ENCODE peak calls at places on chromosomes 7 and 10, in eight cellular contexts. Z is A549, W is WTC11, L is H1, F is IMR-90, P is GM12878, V is K562, H is SK-N-SH. R is an unnamed sample.

GRCh38 chr7:19519443-19519977 is 189.3 kb downstream of the POLR1F start:
- DNase-seq in L (no peak), F (no peak), W (no peak), H (no peak), Z (no peak), V (no peak), P (no peak), R (no peak)

GRCh38 chr10:132467464-132468149 is 70.0 kb upstream of the INPP5A start:
- DNase-seq in Z (no peak), V (no peak), W (no peak), P (no peak), H (no peak), L (no peak), F (no peak), R (no peak)

GRCh38 chr10:35635576-35635975 is 6.5 kb downstream of the FZD8 start:
- DNase-seq in W (peak), P (peak), H (peak), Z (peak), V (peak), L (no peak), F (peak), R (peak)

GRCh38 chr10:25522946-25523608 is 348.3 kb downstream of the GPR158 start:
- DNase-seq in L (peak), P (no peak), F (no peak), W (peak), H (peak), V (peak), Z (peak), R (no peak)

GRCh38 chr10:38047666-38048065 is 37.2 kb downstream of the ZNF33A start:
- DNase-seq in H (no peak), W (no peak), L (no peak), F (peak), P (no peak), Z (no peak), V (no peak), R (no peak)

GRCh38 chr10:21095073-21095472 is 198.0 kb upstream of the NEBL start:
- DNase-seq in H (no peak), W (no peak), L (no peak), F (no peak), P (no peak), Z (no peak), V (no peak), R (no peak)

GRCh38 chr7:114141415-114141814 is 222.6 kb upstream of the PPP1R3A start:
- DNase-seq in W (no peak), P (no peak), Z (no peak), V (no peak), L (no peak), H (no peak), F (no peak), R (no peak)

GRCh38 chr7:12706900-12707536 is 19.6 kb downstream of the ARL4A start:
- DNase-seq in L (no peak), H (no peak), Z (peak), F (peak), V (no peak), P (no peak), W (no peak), R (no peak)

GRCh38 chr7:30584970-30585369 is 9.7 kb upstream of the GARS1 start:
- DNase-seq in V (no peak), P (no peak), Z (no peak), H (no peak), F (no peak), W (no peak), L (no peak), R (no peak)

GRCh38 chr7:121032645-121033460 is 44.3 kb downstream of the CPED1 start:
- DNase-seq in W (no peak), F (peak), L (no peak), P (no peak), H (no peak), V (peak), Z (no peak), R (no peak)

GRCh38 chr10:114033566-114033965 is 10.1 kb upstream of the ADRB1 start:
- DNase-seq in W (no peak), Z (no peak), F (no peak), H (no peak), L (no peak), P (no peak), V (no peak), R (no peak)

GRCh38 chr10:29895436-29895835 is 163.9 kb downstream of the JCAD start:
- DNase-seq in W (peak), Z (no peak), F (peak), P (no peak), V (no peak), L (peak), H (peak), R (no peak)

GRCh38 chr7:155178096-155178495 is 108.0 kb downstream of the HTR5A start:
- DNase-seq in Z (no peak), P (no peak), L (no peak), H (no peak), W (no peak), F (no peak), V (no peak), R (no peak)

GRCh38 chr7:727104-727805 is at the start of gene PRKAR1B:
- DNase-seq in Z (peak), P (no peak), V (peak), W (peak), H (peak), L (no peak), F (no peak), R (no peak)

GRCh38 chr7:76204147-76204546 is 2.5 kb downstream of the SRRM3 start:
- DNase-seq in V (no peak), Z (no peak), W (no peak), L (no peak), F (no peak), P (no peak), H (no peak), R (no peak)

GRCh38 chr10:105188737-105189463 is 547.8 kb downstream of the SORCS3 start:
- DNase-seq in Z (peak), L (no peak), P (no peak), W (no peak), H (no peak), F (no peak), V (no peak), R (peak)

GRCh38 chr7:44921607-44922350 is 36.4 kb upstream of the PURB start:
- DNase-seq in L (peak), P (peak), H (peak), Z (peak), W (peak), V (peak), F (peak), R (peak)

GRCh38 chr7:44922351-44922694 is 37.0 kb upstream of the PURB start:
- DNase-seq in V (no peak), F (no peak), W (no peak), L (no peak), H (no peak), P (no peak), Z (no peak), R (no peak)

GRCh38 chr7:44918029-44918428 is 32.7 kb upstream of the PURB start:
- DNase-seq in W (no peak), V (no peak), Z (no peak), P (no peak), H (no peak), L (no peak), F (no peak), R (no peak)

GRCh38 chr7:44917465-44917864 is 32.1 kb upstream of the PURB start:
- DNase-seq in H (no peak), V (no peak), L (no peak), W (no peak), P (no peak), F (no peak), Z (no peak), R (no peak)

DNA sequence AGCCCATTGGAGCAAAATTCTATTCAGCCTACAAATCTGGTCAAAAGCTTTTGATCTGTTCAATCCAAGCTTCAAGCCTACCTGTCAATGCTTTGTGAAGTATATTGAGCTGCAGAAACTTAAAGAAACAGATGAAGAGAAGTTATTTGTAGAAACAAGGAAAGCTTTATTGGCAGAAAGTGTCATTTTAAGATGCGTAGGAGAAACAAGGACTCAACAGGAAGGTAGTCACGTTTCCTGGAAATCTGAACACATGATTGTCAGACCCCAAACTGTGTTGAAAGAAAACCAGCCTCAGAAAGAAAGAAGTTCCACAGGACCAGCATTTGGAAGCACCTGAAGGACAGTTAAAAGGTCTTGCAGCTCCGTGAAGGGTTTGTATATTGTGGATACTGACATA is 34.8 kb upstream of the PURB start:
- DNase-seq in F (no peak), W (no peak), P (no peak), H (no peak), Z (no peak), L (no peak), V (peak), R (no peak)
- TF ChIP-seq USF2 in F (no peak), W (no peak), P (no peak), H (no peak), Z (no peak), L (no peak), V (no peak), R (no peak)

GRCh38 chr10:33412261-33413092 is 78.0 kb upstream of the NRP1 start:
- DNase-seq in F (peak), P (no peak), Z (no peak), H (no peak), W (no peak), V (no peak), L (no peak), R (no peak)
- TF ChIP-seq USF2 in F (no peak), P (no peak), Z (no peak), H (no peak), W (no peak), V (no peak), L (no peak), R (no peak)

GRCh38 chr7:42911482-42912447 is at the start of gene C7orf25:
- DNase-seq in W (peak), V (peak), L (peak), P (peak), H (peak), Z (peak), F (peak), R (peak)

GRCh38 chr7:42915356-42915755 is 3.5 kb upstream of the C7orf25 start:
- DNase-seq in V (no peak), L (no peak), Z (no peak), F (peak), P (no peak), W (no peak), H (no peak), R (no peak)

GRCh38 chr7:42914726-42915045 is 2.8 kb upstream of the C7orf25 start:
- DNase-seq in Z (no peak), L (no peak), W (no peak), H (no peak), P (no peak), V (no peak), F (no peak), R (no peak)

GRCh38 chr7:42913591-42913990 is 1.7 kb upstream of the C7orf25 start:
- DNase-seq in L (no peak), H (no peak), V (peak), F (peak), W (no peak), P (no peak), Z (no peak), R (no peak)

GRCh38 chr7:42914009-42914725 is 2.3 kb upstream of the C7orf25 start:
- DNase-seq in V (no peak), W (no peak), H (no peak), P (no peak), L (no peak), Z (no peak), F (peak), R (no peak)
- TF ChIP-seq USF2 in V (no peak), W (no peak), H (no peak), P (no peak), L (no peak), Z (no peak), F (no peak), R (no peak)

GRCh38 chr7:102140952-102141370 is 145.7 kb upstream of the SH2B2 start:
- DNase-seq in Z (no peak), F (no peak), P (peak), H (no peak), L (no peak), V (no peak), W (no peak), R (no peak)
- TF ChIP-seq USF2 in Z (no peak), F (no peak), P (no peak), H (no peak), L (no peak), V (no peak), W (no peak), R (no peak)

DNA sequence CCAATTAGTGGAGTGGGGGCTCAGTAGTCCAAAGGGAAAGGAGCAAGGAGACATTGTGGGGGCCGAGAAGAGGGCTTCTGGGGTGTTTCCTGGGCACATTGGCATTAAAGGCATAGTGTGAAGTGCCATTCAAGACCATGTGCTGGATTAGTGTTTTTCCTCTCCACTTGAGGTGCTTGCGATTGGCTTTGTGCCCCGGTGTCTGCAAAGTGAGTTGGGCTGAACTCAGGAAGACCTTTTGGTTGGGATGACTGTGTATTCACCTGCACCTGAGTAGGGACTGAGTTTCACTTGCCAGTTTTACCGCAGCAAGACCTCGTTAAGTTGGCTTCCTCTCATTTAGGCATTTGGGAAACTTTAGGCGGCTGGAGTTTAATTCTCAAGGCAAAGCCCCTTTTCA is 73.0 kb downstream of the TCF7L2 start:
- DNase-seq in P (no peak), Z (no peak), V (no peak), L (no peak), F (no peak), W (no peak), H (no peak), R (no peak)
- TF ChIP-seq USF2 in P (no peak), Z (no peak), V (no peak), L (no peak), F (no peak), W (no peak), H (no peak), R (no peak)

GRCh38 chr7:47040795-47041194 is 541.1 kb downstream of the TNS3 start:
- DNase-seq in L (no peak), V (peak), P (no peak), W (no peak), H (no peak), F (no peak), Z (peak), R (no peak)
- TF ChIP-seq USF2 in L (no peak), V (no peak), P (no peak), W (no peak), H (no peak), F (no peak), Z (no peak), R (no peak)

DNA sequence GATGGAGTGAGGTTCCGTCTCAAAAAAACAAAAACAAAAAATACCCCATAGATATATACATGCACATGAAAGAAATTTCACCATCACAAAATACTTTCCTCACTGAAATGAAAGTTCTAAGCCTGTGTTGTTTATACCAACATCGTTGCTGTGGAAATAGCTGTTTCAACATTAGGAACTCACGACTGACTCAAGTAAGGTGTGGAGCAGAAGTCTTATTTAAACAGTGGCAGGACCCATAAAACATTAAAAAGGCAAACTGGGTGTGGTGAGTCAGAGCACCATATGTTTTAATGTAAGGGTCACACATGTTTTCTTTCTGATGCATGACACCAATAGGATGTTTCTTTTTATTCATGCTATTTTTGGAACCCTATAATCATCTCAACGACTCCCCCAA is 48.3 kb downstream of the BAIAP2L1 start:
- DNase-seq in P (no peak), F (peak), H (no peak), L (no peak), Z (peak), V (no peak), W (no peak), R (no peak)
- TF ChIP-seq USF2 in P (no peak), F (no peak), H (no peak), L (no peak), Z (no peak), V (no peak), W (no peak), R (no peak)

GRCh38 chr10:84820596-84820995 is 492.2 kb downstream of the CCSER2 start:
- DNase-seq in H (no peak), W (no peak), V (no peak), Z (no peak), P (no peak), F (no peak), L (no peak), R (no peak)
- TF ChIP-seq USF2 in H (no peak), W (no peak), V (no peak), Z (no peak), P (no peak), F (no peak), L (no peak), R (no peak)

GRCh38 chr7:2523461-2523905 is 3.9 kb downstream of the LFNG start:
- DNase-seq in F (no peak), H (no peak), V (no peak), L (no peak), Z (no peak), P (no peak), W (peak), R (no peak)

GRCh38 chr7:2521341-2521745 is 1.8 kb downstream of the LFNG start:
- DNase-seq in W (no peak), Z (no peak), F (no peak), L (no peak), V (no peak), H (no peak), P (no peak), R (no peak)

GRCh38 chr7:2520808-2521146 is 1.2 kb downstream of the LFNG start:
- DNase-seq in Z (no peak), H (no peak), W (no peak), V (no peak), L (no peak), F (no peak), P (no peak), R (no peak)

GRCh38 chr7:2522780-2523433 is 3.3 kb downstream of the LFNG start:
- DNase-seq in Z (peak), L (no peak), V (no peak), F (no peak), P (no peak), W (no peak), H (no peak), R (peak)

DNA sequence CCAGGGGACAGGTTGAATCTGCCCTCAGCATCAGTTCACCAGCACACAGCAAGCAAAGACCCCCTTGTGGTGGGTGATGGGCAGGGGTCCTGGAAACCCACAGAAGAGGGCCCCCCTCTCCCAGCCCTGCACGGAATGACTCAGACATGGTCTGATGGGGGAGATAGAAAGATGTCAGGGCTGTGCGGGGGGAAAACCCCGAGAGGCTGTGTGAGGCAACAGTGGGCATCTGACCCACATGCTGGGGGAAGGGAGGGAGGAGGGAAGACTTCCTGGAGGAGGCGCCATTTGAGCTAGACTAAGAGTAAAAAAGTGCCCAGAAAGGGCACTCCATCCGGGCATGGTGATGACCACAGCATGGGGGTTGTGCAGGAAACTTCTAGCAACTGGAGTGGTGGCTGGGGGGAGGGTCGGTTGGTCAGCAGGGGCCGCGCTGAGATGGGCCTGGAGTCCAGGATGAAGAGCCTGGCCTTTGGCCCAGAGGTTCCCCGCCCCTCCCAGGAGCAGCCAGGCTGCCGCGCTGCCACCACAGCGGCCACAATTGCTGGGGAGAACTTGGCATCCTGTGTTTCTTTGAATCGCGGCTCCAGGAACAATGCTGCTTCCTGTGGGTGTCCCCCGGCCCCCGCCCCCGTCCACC is 2.5 kb downstream of the LFNG start:
- DNase-seq in Z (peak), H (no peak), V (no peak), F (no peak), P (no peak), L (no peak), W (no peak), R (no peak)
- TF ChIP-seq USF2 in Z (no peak), H (no peak), V (no peak), F (no peak), P (no peak), L (no peak), W (no peak), R (no peak)